ENCODE peak calls at places on chromosomes 13 and 19, in seven cellular contexts. One of them, this sample, is unnamed.

GRCh38 chr13:63393112-63393511 is 1977.5 kb upstream of the PCDH20 start:
- DNase-seq in transverse colon: no peak
- DNase-seq in pancreas: no peak
- DNase-seq in cardiac muscle cell: peak
- DNase-seq in cardiac fibroblast: peak
- DNase-seq in body of pancreas: no peak
- DNase-seq in breast epithelium: no peak
- DNase-seq in this sample: no peak

GRCh38 chr13:60148918-60149317 is 14.8 kb downstream of the DIAPH3 start:
- DNase-seq in transverse colon: no peak
- DNase-seq in pancreas: no peak
- DNase-seq in cardiac muscle cell: no peak
- DNase-seq in cardiac fibroblast: no peak
- DNase-seq in body of pancreas: no peak
- DNase-seq in breast epithelium: no peak
- DNase-seq in this sample: no peak

GRCh38 chr13:62375653-62376052 is 960.0 kb upstream of the PCDH20 start:
- DNase-seq in transverse colon: no peak
- DNase-seq in pancreas: no peak
- DNase-seq in cardiac muscle cell: no peak
- DNase-seq in cardiac fibroblast: no peak
- DNase-seq in body of pancreas: no peak
- DNase-seq in breast epithelium: no peak
- DNase-seq in this sample: no peak

GRCh38 chr19:29671393-29672076 is 6.3 kb downstream of the PLEKHF1 start:
- DNase-seq in transverse colon: peak
- DNase-seq in pancreas: peak
- DNase-seq in cardiac muscle cell: peak
- DNase-seq in cardiac fibroblast: peak
- DNase-seq in body of pancreas: peak
- DNase-seq in breast epithelium: peak
- DNase-seq in this sample: peak

GRCh38 chr19:31402529-31402928 is 53.3 kb upstream of the TSHZ3 start:
- DNase-seq in transverse colon: no peak
- DNase-seq in pancreas: no peak
- DNase-seq in cardiac muscle cell: no peak
- DNase-seq in cardiac fibroblast: no peak
- DNase-seq in body of pancreas: no peak
- DNase-seq in breast epithelium: no peak
- DNase-seq in this sample: no peak

GRCh38 chr13:22357132-22357531 is 686.3 kb downstream of the FGF9 start:
- DNase-seq in transverse colon: no peak
- DNase-seq in pancreas: no peak
- DNase-seq in cardiac muscle cell: no peak
- DNase-seq in cardiac fibroblast: peak
- DNase-seq in body of pancreas: no peak
- DNase-seq in breast epithelium: no peak
- DNase-seq in this sample: no peak

GRCh38 chr19:33704271-33704670 is 82.5 kb downstream of the CHST8 start:
- DNase-seq in transverse colon: no peak
- DNase-seq in pancreas: no peak
- DNase-seq in cardiac muscle cell: no peak
- DNase-seq in cardiac fibroblast: no peak
- DNase-seq in body of pancreas: no peak
- DNase-seq in breast epithelium: no peak
- DNase-seq in this sample: no peak

GRCh38 chr19:51127755-51128154 is 3.0 kb downstream of the SIGLEC9 start:
- DNase-seq in transverse colon: peak
- DNase-seq in pancreas: no peak
- DNase-seq in cardiac muscle cell: peak
- DNase-seq in cardiac fibroblast: peak
- DNase-seq in body of pancreas: peak
- DNase-seq in breast epithelium: no peak
- DNase-seq in this sample: no peak

GRCh38 chr19:13764821-13765394 is 586 bp downstream of the MRI1 start:
- DNase-seq in transverse colon: peak
- DNase-seq in pancreas: peak
- DNase-seq in cardiac muscle cell: no peak
- DNase-seq in cardiac fibroblast: peak
- DNase-seq in body of pancreas: peak
- DNase-seq in breast epithelium: no peak
- DNase-seq in this sample: no peak

GRCh38 chr13:52105841-52106240 is 23.0 kb downstream of the NEK5 start:
- DNase-seq in transverse colon: no peak
- DNase-seq in pancreas: no peak
- DNase-seq in cardiac muscle cell: no peak
- DNase-seq in cardiac fibroblast: no peak
- DNase-seq in body of pancreas: no peak
- DNase-seq in breast epithelium: no peak
- DNase-seq in this sample: no peak

GRCh38 chr13:62251734-62252133 is 836.1 kb upstream of the PCDH20 start:
- DNase-seq in transverse colon: no peak
- DNase-seq in pancreas: no peak
- DNase-seq in cardiac muscle cell: no peak
- DNase-seq in cardiac fibroblast: no peak
- DNase-seq in body of pancreas: no peak
- DNase-seq in breast epithelium: no peak
- DNase-seq in this sample: no peak

GRCh38 chr19:17602872-17603552 is 47.6 kb downstream of the COLGALT1 start:
- DNase-seq in transverse colon: no peak
- DNase-seq in pancreas: no peak
- DNase-seq in cardiac muscle cell: no peak
- DNase-seq in cardiac fibroblast: no peak
- DNase-seq in body of pancreas: no peak
- DNase-seq in breast epithelium: no peak
- DNase-seq in this sample: no peak

GRCh38 chr13:76848596-76848995 is 37.6 kb downstream of the KCTD12 start:
- DNase-seq in transverse colon: no peak
- DNase-seq in pancreas: no peak
- DNase-seq in cardiac muscle cell: peak
- DNase-seq in cardiac fibroblast: peak
- DNase-seq in body of pancreas: peak
- DNase-seq in breast epithelium: no peak
- DNase-seq in this sample: no peak

GRCh38 chr19:3403489-3404323 is 37.3 kb downstream of the NFIC start:
- DNase-seq in transverse colon: peak
- DNase-seq in pancreas: peak
- DNase-seq in cardiac muscle cell: peak
- DNase-seq in cardiac fibroblast: peak
- DNase-seq in body of pancreas: peak
- DNase-seq in breast epithelium: peak
- DNase-seq in this sample: peak

DNA sequence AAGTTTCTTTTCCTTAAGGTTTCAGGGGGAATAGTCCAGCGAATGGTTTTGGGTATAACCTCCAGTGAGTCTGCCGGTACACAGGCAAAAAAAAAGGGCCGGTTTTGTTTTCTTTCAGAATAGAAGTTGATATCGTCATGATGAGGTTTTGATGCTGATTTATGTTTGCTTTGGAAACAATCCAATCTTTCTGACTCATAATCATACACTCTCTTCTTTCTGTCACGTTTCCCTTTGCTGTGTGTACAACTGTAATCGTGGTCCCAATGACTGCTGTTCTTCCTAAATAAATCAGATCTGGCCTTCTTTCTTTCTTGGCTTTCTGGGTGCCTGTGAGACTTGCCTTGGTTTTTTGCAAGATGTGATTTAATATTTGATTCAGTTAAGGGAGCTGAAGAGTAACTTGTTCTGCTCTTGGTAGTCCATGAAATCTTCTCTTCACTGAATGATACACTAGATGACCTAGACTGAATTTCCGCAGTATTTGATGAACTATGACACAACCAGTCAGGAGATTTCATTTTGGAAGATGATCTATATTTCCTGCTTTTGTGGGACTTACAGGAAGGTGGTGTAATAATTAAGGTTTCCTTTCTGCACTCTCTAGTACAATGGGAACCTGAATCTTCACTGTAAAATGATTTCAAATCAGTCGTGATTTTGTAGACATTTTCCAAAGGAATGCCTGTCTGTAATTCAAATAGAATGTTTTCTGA is 34.9 kb upstream of the METTL21C start:
- DNase-seq in transverse colon: no peak
- DNase-seq in pancreas: no peak
- DNase-seq in cardiac muscle cell: peak
- DNase-seq in cardiac fibroblast: peak
- DNase-seq in body of pancreas: no peak
- DNase-seq in breast epithelium: no peak
- DNase-seq in this sample: peak
- H3K4me3 ChIP-seq in transverse colon: no peak
- H3K4me3 ChIP-seq in pancreas: no peak
- H3K4me3 ChIP-seq in cardiac muscle cell: no peak
- H3K4me3 ChIP-seq in cardiac fibroblast: no peak
- H3K4me3 ChIP-seq in body of pancreas: no peak
- H3K4me3 ChIP-seq in breast epithelium: no peak
- H3K4me3 ChIP-seq in this sample: no peak

GRCh38 chr13:101473458-101473857 is 21.0 kb downstream of the ITGBL1 start:
- DNase-seq in transverse colon: no peak
- DNase-seq in pancreas: no peak
- DNase-seq in cardiac muscle cell: peak
- DNase-seq in cardiac fibroblast: peak
- DNase-seq in body of pancreas: no peak
- DNase-seq in breast epithelium: no peak
- DNase-seq in this sample: peak

GRCh38 chr13:101475536-101475935 is 23.1 kb downstream of the ITGBL1 start:
- DNase-seq in transverse colon: no peak
- DNase-seq in pancreas: no peak
- DNase-seq in cardiac muscle cell: no peak
- DNase-seq in cardiac fibroblast: no peak
- DNase-seq in body of pancreas: no peak
- DNase-seq in breast epithelium: no peak
- DNase-seq in this sample: no peak

DNA sequence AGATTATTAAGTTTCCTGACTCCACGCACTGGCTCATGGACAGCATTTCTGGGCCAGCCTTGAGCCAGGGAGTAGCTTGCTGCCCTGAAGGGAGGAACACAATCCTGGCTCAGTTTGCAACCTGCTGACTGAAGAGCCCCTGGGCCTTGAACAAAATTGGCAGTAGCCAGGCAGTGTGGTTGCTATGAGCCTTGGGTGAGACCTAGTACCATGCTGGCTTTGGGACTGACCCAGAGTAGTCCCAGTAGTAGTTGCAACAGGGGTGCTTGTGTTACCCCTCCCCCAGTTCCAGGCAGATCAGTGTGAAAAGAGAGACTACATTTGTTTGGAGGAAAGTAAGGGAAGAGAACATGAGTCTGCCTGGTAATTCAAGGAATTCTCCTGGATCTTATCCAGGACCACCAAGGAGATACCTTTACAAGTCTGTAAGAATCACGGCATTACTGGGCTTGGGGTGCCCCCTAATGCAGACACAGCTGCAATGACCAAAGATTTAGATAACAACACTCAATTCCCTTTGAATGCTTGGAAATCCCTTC is 22.0 kb downstream of the ITGBL1 start:
- DNase-seq in transverse colon: no peak
- DNase-seq in pancreas: no peak
- DNase-seq in cardiac muscle cell: peak
- DNase-seq in cardiac fibroblast: peak
- DNase-seq in body of pancreas: peak
- DNase-seq in breast epithelium: peak
- DNase-seq in this sample: peak
- TF ChIP-seq CTCF in transverse colon: no peak
- TF ChIP-seq CTCF in pancreas: no peak
- TF ChIP-seq CTCF in cardiac muscle cell: peak
- TF ChIP-seq CTCF in cardiac fibroblast: peak
- TF ChIP-seq CTCF in body of pancreas: peak
- TF ChIP-seq CTCF in breast epithelium: no peak
- TF ChIP-seq CTCF in this sample: peak

GRCh38 chr19:11423164-11423803 is 4.2 kb upstream of the RGL3 start:
- DNase-seq in transverse colon: no peak
- DNase-seq in pancreas: peak
- DNase-seq in cardiac muscle cell: no peak
- DNase-seq in cardiac fibroblast: no peak
- DNase-seq in body of pancreas: no peak
- DNase-seq in breast epithelium: no peak
- DNase-seq in this sample: no peak

GRCh38 chr19:11420429-11420893 is 1.3 kb upstream of the RGL3 start:
- DNase-seq in transverse colon: no peak
- DNase-seq in pancreas: peak
- DNase-seq in cardiac muscle cell: peak
- DNase-seq in cardiac fibroblast: peak
- DNase-seq in body of pancreas: peak
- DNase-seq in breast epithelium: no peak
- DNase-seq in this sample: no peak

GRCh38 chr19:11420894-11421606 is 1.9 kb upstream of the RGL3 start:
- DNase-seq in transverse colon: no peak
- DNase-seq in pancreas: peak
- DNase-seq in cardiac muscle cell: no peak
- DNase-seq in cardiac fibroblast: no peak
- DNase-seq in body of pancreas: peak
- DNase-seq in breast epithelium: no peak
- DNase-seq in this sample: no peak

GRCh38 chr19:11422163-11423068 is 3.3 kb upstream of the RGL3 start:
- DNase-seq in transverse colon: peak
- DNase-seq in pancreas: peak
- DNase-seq in cardiac muscle cell: peak
- DNase-seq in cardiac fibroblast: peak
- DNase-seq in body of pancreas: peak
- DNase-seq in breast epithelium: peak
- DNase-seq in this sample: no peak

DNA sequence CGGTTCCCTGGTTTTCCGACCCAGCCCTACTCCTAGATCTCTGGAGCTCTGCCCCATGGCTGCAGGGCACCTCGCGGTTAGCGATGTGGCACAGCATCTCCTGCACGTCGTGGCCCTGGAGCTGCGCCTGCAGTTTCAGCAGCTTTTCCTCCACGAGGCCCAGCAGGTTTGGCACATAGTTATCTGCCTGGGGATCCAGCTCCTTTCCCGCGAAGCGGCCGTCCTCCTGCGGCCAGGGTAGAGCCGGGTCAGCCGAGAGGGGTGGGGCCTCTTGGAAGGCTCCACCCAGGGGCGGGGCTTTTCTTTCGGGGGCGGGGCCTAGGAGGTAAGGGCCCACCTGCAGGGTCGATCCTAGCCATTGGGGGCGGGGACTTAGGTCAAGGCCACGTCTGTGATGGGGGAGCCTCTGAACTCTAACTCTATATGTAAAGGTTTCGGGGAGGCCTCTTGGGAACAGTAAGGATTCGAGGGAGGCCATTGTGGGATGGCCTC is 2.5 kb upstream of the RGL3 start:
- DNase-seq in transverse colon: peak
- DNase-seq in pancreas: peak
- DNase-seq in cardiac muscle cell: peak
- DNase-seq in cardiac fibroblast: peak
- DNase-seq in body of pancreas: peak
- DNase-seq in breast epithelium: no peak
- DNase-seq in this sample: no peak
- H3K4me3 ChIP-seq in transverse colon: peak
- H3K4me3 ChIP-seq in pancreas: no peak
- H3K4me3 ChIP-seq in cardiac muscle cell: no peak
- H3K4me3 ChIP-seq in cardiac fibroblast: no peak
- H3K4me3 ChIP-seq in body of pancreas: no peak
- H3K4me3 ChIP-seq in breast epithelium: peak
- H3K4me3 ChIP-seq in this sample: no peak

DNA sequence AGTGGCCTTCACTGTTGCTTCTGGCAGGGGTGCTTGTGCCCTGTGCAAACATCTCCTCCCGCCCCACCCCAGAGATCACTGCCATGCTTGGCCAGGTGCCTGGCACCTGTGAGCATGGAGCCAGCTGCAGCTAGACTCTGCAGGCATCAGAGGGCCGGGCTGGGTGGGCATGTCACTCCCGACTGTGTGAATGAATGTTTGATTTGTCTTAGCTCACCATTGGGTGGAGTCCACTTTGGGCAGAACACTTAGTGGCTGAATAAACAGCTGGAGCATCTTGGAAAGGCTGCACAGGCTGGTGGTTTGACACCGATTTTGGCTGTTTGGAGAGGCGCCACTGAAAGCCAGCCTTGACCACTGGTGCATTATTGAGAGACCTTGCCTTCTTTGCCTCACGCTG is 267.3 kb downstream of the DLEU7 start:
- DNase-seq in transverse colon: peak
- DNase-seq in pancreas: peak
- DNase-seq in cardiac muscle cell: no peak
- DNase-seq in cardiac fibroblast: no peak
- DNase-seq in body of pancreas: peak
- DNase-seq in breast epithelium: no peak
- DNase-seq in this sample: no peak
- TF ChIP-seq CTCF in transverse colon: no peak
- TF ChIP-seq CTCF in pancreas: no peak
- TF ChIP-seq CTCF in cardiac muscle cell: no peak
- TF ChIP-seq CTCF in cardiac fibroblast: no peak
- TF ChIP-seq CTCF in body of pancreas: no peak
- TF ChIP-seq CTCF in breast epithelium: no peak
- TF ChIP-seq CTCF in this sample: no peak